ENCODE peak calls at places on chromosomes 2 and 18, in nine cellular contexts. One of them, this sample, is unnamed.

GRCh38 chr2:76953733-76954347 is 568.3 kb downstream of the LRRTM4 start:
- DNase-seq in mesenchymal stem cell: peak
- DNase-seq in A673: peak
- DNase-seq in SW 1271: peak
- DNase-seq in NCI-H1105 treated with DMSO at 0.1 percent for 48 hours: peak
- DNase-seq in HTR-8/SVneo: no peak
- DNase-seq in HCT116: no peak
- DNase-seq in fibroblast of the conjunctiva: peak
- DNase-seq in activated naive CD4-positive, alpha-beta T cell treated with Interleukin-2 at 50 U/mL for 16 hours: no peak
- DNase-seq in this sample: peak

GRCh38 chr2:32418777-32419176 is 62.0 kb downstream of the BIRC6 start:
- DNase-seq in A673: no peak
- DNase-seq in HCT116: no peak
- DNase-seq in fibroblast of the conjunctiva: peak
- DNase-seq in activated naive CD4-positive, alpha-beta T cell treated with Interleukin-2 at 50 U/mL for 16 hours: no peak
- DNase-seq in SW 1271: peak
- DNase-seq in NCI-H1105 treated with DMSO at 0.1 percent for 48 hours: no peak
- DNase-seq in mesenchymal stem cell: peak
- DNase-seq in HTR-8/SVneo: no peak
- DNase-seq in this sample: no peak

GRCh38 chr2:147818741-147819140 is 26.1 kb upstream of the ACVR2A start:
- DNase-seq in activated naive CD4-positive, alpha-beta T cell treated with Interleukin-2 at 50 U/mL for 16 hours: no peak
- DNase-seq in A673: no peak
- DNase-seq in SW 1271: no peak
- DNase-seq in HCT116: no peak
- DNase-seq in NCI-H1105 treated with DMSO at 0.1 percent for 48 hours: no peak
- DNase-seq in fibroblast of the conjunctiva: no peak
- DNase-seq in HTR-8/SVneo: no peak
- DNase-seq in mesenchymal stem cell: peak
- DNase-seq in this sample: no peak

GRCh38 chr18:79410171-79410641 is 14.5 kb downstream of the NFATC1 start:
- DNase-seq in mesenchymal stem cell: no peak
- DNase-seq in fibroblast of the conjunctiva: no peak
- DNase-seq in A673: no peak
- DNase-seq in NCI-H1105 treated with DMSO at 0.1 percent for 48 hours: no peak
- DNase-seq in HCT116: no peak
- DNase-seq in HTR-8/SVneo: no peak
- DNase-seq in SW 1271: no peak
- DNase-seq in activated naive CD4-positive, alpha-beta T cell treated with Interleukin-2 at 50 U/mL for 16 hours: no peak
- DNase-seq in this sample: no peak

GRCh38 chr2:31228717-31229116 is 5.2 kb upstream of the EHD3 start:
- DNase-seq in fibroblast of the conjunctiva: no peak
- DNase-seq in activated naive CD4-positive, alpha-beta T cell treated with Interleukin-2 at 50 U/mL for 16 hours: no peak
- DNase-seq in SW 1271: no peak
- DNase-seq in HCT116: no peak
- DNase-seq in A673: no peak
- DNase-seq in HTR-8/SVneo: no peak
- DNase-seq in mesenchymal stem cell: no peak
- DNase-seq in NCI-H1105 treated with DMSO at 0.1 percent for 48 hours: no peak
- DNase-seq in this sample: no peak

GRCh38 chr2:108367014-108367413 is 10.7 kb upstream of the SULT1C4 start:
- DNase-seq in activated naive CD4-positive, alpha-beta T cell treated with Interleukin-2 at 50 U/mL for 16 hours: no peak
- DNase-seq in fibroblast of the conjunctiva: no peak
- DNase-seq in HTR-8/SVneo: no peak
- DNase-seq in A673: no peak
- DNase-seq in mesenchymal stem cell: no peak
- DNase-seq in NCI-H1105 treated with DMSO at 0.1 percent for 48 hours: no peak
- DNase-seq in SW 1271: no peak
- DNase-seq in HCT116: no peak
- DNase-seq in this sample: no peak

GRCh38 chr2:208879666-208880065 is 473.1 kb downstream of the PTH2R start:
- DNase-seq in A673: no peak
- DNase-seq in fibroblast of the conjunctiva: no peak
- DNase-seq in mesenchymal stem cell: no peak
- DNase-seq in HCT116: no peak
- DNase-seq in SW 1271: no peak
- DNase-seq in HTR-8/SVneo: no peak
- DNase-seq in activated naive CD4-positive, alpha-beta T cell treated with Interleukin-2 at 50 U/mL for 16 hours: no peak
- DNase-seq in NCI-H1105 treated with DMSO at 0.1 percent for 48 hours: no peak
- DNase-seq in this sample: no peak

GRCh38 chr18:12911928-12912703 is 28.1 kb upstream of the PTPN2 start:
- DNase-seq in SW 1271: no peak
- DNase-seq in HTR-8/SVneo: no peak
- DNase-seq in HCT116: no peak
- DNase-seq in A673: no peak
- DNase-seq in activated naive CD4-positive, alpha-beta T cell treated with Interleukin-2 at 50 U/mL for 16 hours: no peak
- DNase-seq in NCI-H1105 treated with DMSO at 0.1 percent for 48 hours: no peak
- DNase-seq in mesenchymal stem cell: no peak
- DNase-seq in fibroblast of the conjunctiva: no peak
- DNase-seq in this sample: no peak

GRCh38 chr2:147456729-147457128 is 388.1 kb upstream of the ACVR2A start:
- DNase-seq in A673: peak
- DNase-seq in HTR-8/SVneo: no peak
- DNase-seq in HCT116: no peak
- DNase-seq in NCI-H1105 treated with DMSO at 0.1 percent for 48 hours: peak
- DNase-seq in SW 1271: no peak
- DNase-seq in mesenchymal stem cell: no peak
- DNase-seq in activated naive CD4-positive, alpha-beta T cell treated with Interleukin-2 at 50 U/mL for 16 hours: no peak
- DNase-seq in fibroblast of the conjunctiva: no peak
- DNase-seq in this sample: no peak

GRCh38 chr2:195612515-195613495 is 44.2 kb upstream of the SLC39A10 start:
- DNase-seq in activated naive CD4-positive, alpha-beta T cell treated with Interleukin-2 at 50 U/mL for 16 hours: no peak
- DNase-seq in A673: no peak
- DNase-seq in SW 1271: peak
- DNase-seq in HCT116: no peak
- DNase-seq in mesenchymal stem cell: peak
- DNase-seq in HTR-8/SVneo: peak
- DNase-seq in NCI-H1105 treated with DMSO at 0.1 percent for 48 hours: no peak
- DNase-seq in fibroblast of the conjunctiva: no peak
- DNase-seq in this sample: no peak

GRCh38 chr2:219661197-219661954 is 33.9 kb downstream of the SLC4A3 start:
- DNase-seq in mesenchymal stem cell: no peak
- DNase-seq in NCI-H1105 treated with DMSO at 0.1 percent for 48 hours: no peak
- DNase-seq in A673: no peak
- DNase-seq in HTR-8/SVneo: no peak
- DNase-seq in fibroblast of the conjunctiva: no peak
- DNase-seq in SW 1271: no peak
- DNase-seq in HCT116: peak
- DNase-seq in activated naive CD4-positive, alpha-beta T cell treated with Interleukin-2 at 50 U/mL for 16 hours: no peak
- DNase-seq in this sample: no peak

GRCh38 chr2:144730711-144731110 is 210.8 kb upstream of the ZEB2 start:
- DNase-seq in activated naive CD4-positive, alpha-beta T cell treated with Interleukin-2 at 50 U/mL for 16 hours: no peak
- DNase-seq in A673: no peak
- DNase-seq in HTR-8/SVneo: no peak
- DNase-seq in SW 1271: no peak
- DNase-seq in NCI-H1105 treated with DMSO at 0.1 percent for 48 hours: no peak
- DNase-seq in HCT116: no peak
- DNase-seq in fibroblast of the conjunctiva: no peak
- DNase-seq in mesenchymal stem cell: no peak
- DNase-seq in this sample: no peak

GRCh38 chr2:217876253-217876570 is 126.6 kb downstream of the TNS1 start:
- DNase-seq in mesenchymal stem cell: no peak
- DNase-seq in fibroblast of the conjunctiva: no peak
- DNase-seq in SW 1271: no peak
- DNase-seq in HTR-8/SVneo: no peak
- DNase-seq in A673: no peak
- DNase-seq in HCT116: no peak
- DNase-seq in NCI-H1105 treated with DMSO at 0.1 percent for 48 hours: no peak
- DNase-seq in activated naive CD4-positive, alpha-beta T cell treated with Interleukin-2 at 50 U/mL for 16 hours: no peak
- DNase-seq in this sample: no peak

GRCh38 chr2:28587526-28588230 is 91.8 kb downstream of the PLB1 start:
- DNase-seq in A673: no peak
- DNase-seq in mesenchymal stem cell: peak
- DNase-seq in HCT116: no peak
- DNase-seq in SW 1271: no peak
- DNase-seq in fibroblast of the conjunctiva: no peak
- DNase-seq in NCI-H1105 treated with DMSO at 0.1 percent for 48 hours: no peak
- DNase-seq in HTR-8/SVneo: no peak
- DNase-seq in activated naive CD4-positive, alpha-beta T cell treated with Interleukin-2 at 50 U/mL for 16 hours: no peak
- DNase-seq in this sample: no peak

GRCh38 chr18:75204262-75204977 is 4.5 kb downstream of the PTGR3 start:
- DNase-seq in HCT116: no peak
- DNase-seq in fibroblast of the conjunctiva: no peak
- DNase-seq in HTR-8/SVneo: no peak
- DNase-seq in SW 1271: no peak
- DNase-seq in NCI-H1105 treated with DMSO at 0.1 percent for 48 hours: no peak
- DNase-seq in activated naive CD4-positive, alpha-beta T cell treated with Interleukin-2 at 50 U/mL for 16 hours: no peak
- DNase-seq in mesenchymal stem cell: peak
- DNase-seq in A673: no peak
- DNase-seq in this sample: no peak

GRCh38 chr2:42136832-42137821 is 32.0 kb upstream of the EML4 start:
- DNase-seq in fibroblast of the conjunctiva: no peak
- DNase-seq in A673: no peak
- DNase-seq in HCT116: no peak
- DNase-seq in SW 1271: no peak
- DNase-seq in activated naive CD4-positive, alpha-beta T cell treated with Interleukin-2 at 50 U/mL for 16 hours: no peak
- DNase-seq in mesenchymal stem cell: peak
- DNase-seq in HTR-8/SVneo: no peak
- DNase-seq in NCI-H1105 treated with DMSO at 0.1 percent for 48 hours: no peak
- DNase-seq in this sample: no peak

GRCh38 chr18:24704921-24705620 is 244.6 kb downstream of the HRH4 start:
- DNase-seq in SW 1271: no peak
- DNase-seq in mesenchymal stem cell: peak
- DNase-seq in HCT116: no peak
- DNase-seq in activated naive CD4-positive, alpha-beta T cell treated with Interleukin-2 at 50 U/mL for 16 hours: no peak
- DNase-seq in NCI-H1105 treated with DMSO at 0.1 percent for 48 hours: peak
- DNase-seq in HTR-8/SVneo: no peak
- DNase-seq in A673: no peak
- DNase-seq in fibroblast of the conjunctiva: no peak
- DNase-seq in this sample: no peak

GRCh38 chr2:79860233-79861058 is 347.6 kb downstream of the CTNNA2 start:
- DNase-seq in HTR-8/SVneo: peak
- DNase-seq in mesenchymal stem cell: peak
- DNase-seq in A673: peak
- DNase-seq in SW 1271: peak
- DNase-seq in NCI-H1105 treated with DMSO at 0.1 percent for 48 hours: peak
- DNase-seq in HCT116: no peak
- DNase-seq in activated naive CD4-positive, alpha-beta T cell treated with Interleukin-2 at 50 U/mL for 16 hours: no peak
- DNase-seq in fibroblast of the conjunctiva: peak
- DNase-seq in this sample: peak

GRCh38 chr2:6184532-6185302 is 492.5 kb downstream of the SOX11 start:
- DNase-seq in mesenchymal stem cell: peak
- DNase-seq in NCI-H1105 treated with DMSO at 0.1 percent for 48 hours: no peak
- DNase-seq in fibroblast of the conjunctiva: no peak
- DNase-seq in SW 1271: no peak
- DNase-seq in A673: no peak
- DNase-seq in HTR-8/SVneo: no peak
- DNase-seq in HCT116: no peak
- DNase-seq in activated naive CD4-positive, alpha-beta T cell treated with Interleukin-2 at 50 U/mL for 16 hours: no peak
- DNase-seq in this sample: peak

GRCh38 chr2:127128508-127128907 is 21.6 kb upstream of the BIN1 start:
- DNase-seq in NCI-H1105 treated with DMSO at 0.1 percent for 48 hours: no peak
- DNase-seq in mesenchymal stem cell: no peak
- DNase-seq in HCT116: peak
- DNase-seq in A673: peak
- DNase-seq in activated naive CD4-positive, alpha-beta T cell treated with Interleukin-2 at 50 U/mL for 16 hours: no peak
- DNase-seq in HTR-8/SVneo: no peak
- DNase-seq in SW 1271: no peak
- DNase-seq in fibroblast of the conjunctiva: no peak
- DNase-seq in this sample: peak

GRCh38 chr2:19359456-19359855 is 1.0 kb upstream of the OSR1 start:
- DNase-seq in NCI-H1105 treated with DMSO at 0.1 percent for 48 hours: no peak
- DNase-seq in HCT116: no peak
- DNase-seq in HTR-8/SVneo: no peak
- DNase-seq in fibroblast of the conjunctiva: no peak
- DNase-seq in A673: no peak
- DNase-seq in SW 1271: no peak
- DNase-seq in mesenchymal stem cell: no peak
- DNase-seq in activated naive CD4-positive, alpha-beta T cell treated with Interleukin-2 at 50 U/mL for 16 hours: no peak
- DNase-seq in this sample: no peak

GRCh38 chr2:112482309-112483046 is 522 bp downstream of the TTL start:
- DNase-seq in mesenchymal stem cell: peak
- DNase-seq in NCI-H1105 treated with DMSO at 0.1 percent for 48 hours: peak
- DNase-seq in HCT116: no peak
- DNase-seq in activated naive CD4-positive, alpha-beta T cell treated with Interleukin-2 at 50 U/mL for 16 hours: peak
- DNase-seq in A673: peak
- DNase-seq in HTR-8/SVneo: peak
- DNase-seq in fibroblast of the conjunctiva: no peak
- DNase-seq in SW 1271: peak
- DNase-seq in this sample: no peak

GRCh38 chr2:100813527-100813926 is 6.4 kb upstream of the NPAS2 start:
- DNase-seq in fibroblast of the conjunctiva: no peak
- DNase-seq in HCT116: no peak
- DNase-seq in A673: no peak
- DNase-seq in HTR-8/SVneo: no peak
- DNase-seq in activated naive CD4-positive, alpha-beta T cell treated with Interleukin-2 at 50 U/mL for 16 hours: no peak
- DNase-seq in SW 1271: no peak
- DNase-seq in mesenchymal stem cell: peak
- DNase-seq in NCI-H1105 treated with DMSO at 0.1 percent for 48 hours: peak
- DNase-seq in this sample: no peak

GRCh38 chr2:9844581-9844980 is 1.3 kb downstream of the TAF1B start:
- DNase-seq in A673: peak
- DNase-seq in NCI-H1105 treated with DMSO at 0.1 percent for 48 hours: peak
- DNase-seq in mesenchymal stem cell: peak
- DNase-seq in fibroblast of the conjunctiva: no peak
- DNase-seq in activated naive CD4-positive, alpha-beta T cell treated with Interleukin-2 at 50 U/mL for 16 hours: no peak
- DNase-seq in SW 1271: no peak
- DNase-seq in HCT116: no peak
- DNase-seq in HTR-8/SVneo: no peak
- DNase-seq in this sample: no peak

GRCh38 chr2:226447896-226448295 is 351.7 kb downstream of the IRS1 start:
- DNase-seq in SW 1271: peak
- DNase-seq in fibroblast of the conjunctiva: no peak
- DNase-seq in HTR-8/SVneo: peak
- DNase-seq in activated naive CD4-positive, alpha-beta T cell treated with Interleukin-2 at 50 U/mL for 16 hours: no peak
- DNase-seq in NCI-H1105 treated with DMSO at 0.1 percent for 48 hours: no peak
- DNase-seq in HCT116: no peak
- DNase-seq in mesenchymal stem cell: no peak
- DNase-seq in A673: no peak
- DNase-seq in this sample: no peak

GRCh38 chr2:239948100-239948881 is 76.9 kb downstream of the NDUFA10 start:
- DNase-seq in mesenchymal stem cell: no peak
- DNase-seq in activated naive CD4-positive, alpha-beta T cell treated with Interleukin-2 at 50 U/mL for 16 hours: no peak
- DNase-seq in HCT116: no peak
- DNase-seq in A673: no peak
- DNase-seq in HTR-8/SVneo: no peak
- DNase-seq in SW 1271: no peak
- DNase-seq in fibroblast of the conjunctiva: no peak
- DNase-seq in NCI-H1105 treated with DMSO at 0.1 percent for 48 hours: no peak
- DNase-seq in this sample: no peak